ENCODE peak calls at places on chromosomes 5 and 9, in ten cellular contexts. One of them, this sample, is unnamed.

GRCh38 chr5:157857821-157858526 is 971 bp downstream of the CLINT1 start:
- DNase-seq in HFFc6: no peak
- DNase-seq in NCI-H526 treated with DMSO at 0.1 percent for 48 hours: no peak
- DNase-seq in body of pancreas: no peak
- DNase-seq in M059J: peak
- DNase-seq in AG09309: no peak
- DNase-seq in stimulated activated CD4-positive, alpha-beta T cell treated with anti-CD3 and anti-CD28 coated beads, Interleukin-15, amount 100 ng/mL, for 24 hours: peak
- DNase-seq in foreskin melanocyte: peak
- DNase-seq in CD4-positive, alpha-beta T cell: no peak
- DNase-seq in GDM1: no peak
- DNase-seq in this sample: peak

GRCh38 chr5:643811-644271 is 31.7 kb downstream of the CEP72 start:
- DNase-seq in HFFc6: no peak
- DNase-seq in NCI-H526 treated with DMSO at 0.1 percent for 48 hours: peak
- DNase-seq in body of pancreas: no peak
- DNase-seq in M059J: no peak
- DNase-seq in AG09309: no peak
- DNase-seq in stimulated activated CD4-positive, alpha-beta T cell treated with anti-CD3 and anti-CD28 coated beads, Interleukin-15, amount 100 ng/mL, for 24 hours: no peak
- DNase-seq in foreskin melanocyte: peak
- DNase-seq in CD4-positive, alpha-beta T cell: no peak
- DNase-seq in GDM1: no peak
- DNase-seq in this sample: no peak

GRCh38 chr5:154757647-154758406 is 2.6 kb downstream of the LARP1 start:
- DNase-seq in HFFc6: no peak
- DNase-seq in NCI-H526 treated with DMSO at 0.1 percent for 48 hours: no peak
- DNase-seq in body of pancreas: peak
- DNase-seq in M059J: peak
- DNase-seq in AG09309: no peak
- DNase-seq in stimulated activated CD4-positive, alpha-beta T cell treated with anti-CD3 and anti-CD28 coated beads, Interleukin-15, amount 100 ng/mL, for 24 hours: peak
- DNase-seq in foreskin melanocyte: no peak
- DNase-seq in CD4-positive, alpha-beta T cell: peak
- DNase-seq in GDM1: no peak
- DNase-seq in this sample: peak

GRCh38 chr5:17402291-17403121 is 95.5 kb upstream of the TAF11L2 start:
- DNase-seq in HFFc6: no peak
- DNase-seq in NCI-H526 treated with DMSO at 0.1 percent for 48 hours: no peak
- DNase-seq in body of pancreas: no peak
- DNase-seq in M059J: no peak
- DNase-seq in AG09309: no peak
- DNase-seq in stimulated activated CD4-positive, alpha-beta T cell treated with anti-CD3 and anti-CD28 coated beads, Interleukin-15, amount 100 ng/mL, for 24 hours: no peak
- DNase-seq in foreskin melanocyte: no peak
- DNase-seq in CD4-positive, alpha-beta T cell: no peak
- DNase-seq in GDM1: no peak
- DNase-seq in this sample: no peak

GRCh38 chr5:4129523-4129922 is 533.9 kb downstream of the IRX1 start:
- DNase-seq in HFFc6: no peak
- DNase-seq in NCI-H526 treated with DMSO at 0.1 percent for 48 hours: no peak
- DNase-seq in body of pancreas: no peak
- DNase-seq in M059J: no peak
- DNase-seq in AG09309: no peak
- DNase-seq in stimulated activated CD4-positive, alpha-beta T cell treated with anti-CD3 and anti-CD28 coated beads, Interleukin-15, amount 100 ng/mL, for 24 hours: no peak
- DNase-seq in foreskin melanocyte: no peak
- DNase-seq in CD4-positive, alpha-beta T cell: no peak
- DNase-seq in GDM1: no peak
- DNase-seq in this sample: no peak

GRCh38 chr9:112555844-112556482 is 69.3 kb downstream of the KIAA1958 start:
- DNase-seq in HFFc6: no peak
- DNase-seq in NCI-H526 treated with DMSO at 0.1 percent for 48 hours: no peak
- DNase-seq in body of pancreas: peak
- DNase-seq in M059J: no peak
- DNase-seq in AG09309: no peak
- DNase-seq in stimulated activated CD4-positive, alpha-beta T cell treated with anti-CD3 and anti-CD28 coated beads, Interleukin-15, amount 100 ng/mL, for 24 hours: peak
- DNase-seq in foreskin melanocyte: no peak
- DNase-seq in CD4-positive, alpha-beta T cell: no peak
- DNase-seq in GDM1: no peak
- DNase-seq in this sample: no peak

GRCh38 chr9:109320734-109321448 is at the start of gene EPB41L4B:
- DNase-seq in HFFc6: peak
- DNase-seq in NCI-H526 treated with DMSO at 0.1 percent for 48 hours: peak
- DNase-seq in body of pancreas: peak
- DNase-seq in M059J: peak
- DNase-seq in AG09309: peak
- DNase-seq in stimulated activated CD4-positive, alpha-beta T cell treated with anti-CD3 and anti-CD28 coated beads, Interleukin-15, amount 100 ng/mL, for 24 hours: peak
- DNase-seq in foreskin melanocyte: peak
- DNase-seq in CD4-positive, alpha-beta T cell: peak
- DNase-seq in GDM1: peak
- DNase-seq in this sample: peak

GRCh38 chr5:160188151-160188967 is 40.9 kb upstream of the FABP6 start:
- DNase-seq in HFFc6: peak
- DNase-seq in NCI-H526 treated with DMSO at 0.1 percent for 48 hours: no peak
- DNase-seq in body of pancreas: peak
- DNase-seq in M059J: peak
- DNase-seq in AG09309: peak
- DNase-seq in stimulated activated CD4-positive, alpha-beta T cell treated with anti-CD3 and anti-CD28 coated beads, Interleukin-15, amount 100 ng/mL, for 24 hours: peak
- DNase-seq in foreskin melanocyte: peak
- DNase-seq in CD4-positive, alpha-beta T cell: no peak
- DNase-seq in GDM1: no peak
- DNase-seq in this sample: no peak

GRCh38 chr9:23123048-23123632 is 676.5 kb downstream of the DMRTA1 start:
- DNase-seq in HFFc6: peak
- DNase-seq in NCI-H526 treated with DMSO at 0.1 percent for 48 hours: peak
- DNase-seq in body of pancreas: peak
- DNase-seq in M059J: peak
- DNase-seq in AG09309: no peak
- DNase-seq in stimulated activated CD4-positive, alpha-beta T cell treated with anti-CD3 and anti-CD28 coated beads, Interleukin-15, amount 100 ng/mL, for 24 hours: peak
- DNase-seq in foreskin melanocyte: no peak
- DNase-seq in CD4-positive, alpha-beta T cell: no peak
- DNase-seq in GDM1: peak
- DNase-seq in this sample: no peak

This sample was measured in effector memory CD8-positive, alpha-beta T cell.